ENCODE peak calls at places on chromosomes 11 and 22, in ten cellular contexts. H, D, B, T, J, G, S, C, P and M are unnamed samples.

GRCh38 chr22:23218867-23219251 is 38.5 kb downstream of the BCR start:
- DNase-seq in H (no peak), D (no peak), B (no peak), T (peak), J (peak), G (peak), S (peak), C (no peak), P (peak), M (no peak)

GRCh38 chr11:120061761-120062560 is 76.0 kb downstream of the TRIM29 start:
- DNase-seq in H (peak), D (peak), B (no peak), T (no peak), J (no peak), G (peak), S (no peak), C (peak), P (no peak), M (peak)

GRCh38 chr11:5928811-5929210 is 13.2 kb upstream of the OR56A3 start:
- DNase-seq in H (no peak), D (no peak), B (no peak), T (no peak), J (no peak), G (no peak), S (no peak), C (no peak), P (no peak), M (no peak)

GRCh38 chr11:26025680-26026079 is 306.2 kb upstream of the ANO3 start:
- DNase-seq in H (no peak), D (no peak), B (no peak), T (no peak), J (no peak), G (no peak), S (no peak), C (no peak), P (no peak), M (no peak)

GRCh38 chr11:83493918-83494317 is 207.8 kb upstream of the CCDC90B start:
- DNase-seq in H (no peak), D (no peak), B (no peak), T (no peak), J (peak), G (no peak), S (no peak), C (no peak), P (no peak), M (no peak)

GRCh38 chr22:36415415-36416168 is 27.8 kb upstream of the MYH9 start:
- DNase-seq in H (no peak), D (no peak), B (no peak), T (peak), J (no peak), G (peak), S (no peak), C (no peak), P (no peak), M (no peak)

GRCh38 chr11:77069969-77070582 is 3.3 kb downstream of the CAPN5 start:
- DNase-seq in H (no peak), D (no peak), B (no peak), T (no peak), J (no peak), G (no peak), S (no peak), C (no peak), P (no peak), M (peak)

GRCh38 chr11:13687271-13687670 is 18.8 kb downstream of the FAR1 start:
- DNase-seq in H (no peak), D (no peak), B (no peak), T (no peak), J (no peak), G (peak), S (no peak), C (no peak), P (no peak), M (no peak)

GRCh38 chr11:45801723-45802315 is 3.1 kb upstream of the SLC35C1 start:
- DNase-seq in H (no peak), D (no peak), B (no peak), T (no peak), J (no peak), G (peak), S (no peak), C (peak), P (no peak), M (peak)

GRCh38 chr11:10878408-10879214 is 20.8 kb upstream of the ZBED5 start:
- DNase-seq in H (no peak), D (no peak), B (no peak), T (peak), J (peak), G (peak), S (no peak), C (peak), P (no peak), M (no peak)

GRCh38 chr11:112795896-112796686 is 165.1 kb upstream of the NCAM1 start:
- DNase-seq in H (no peak), D (no peak), B (no peak), T (no peak), J (peak), G (no peak), S (no peak), C (no peak), P (no peak), M (no peak)

GRCh38 chr11:1557904-1558831 is 13.9 kb downstream of the DUSP8 start:
- DNase-seq in H (no peak), D (no peak), B (no peak), T (no peak), J (no peak), G (peak), S (peak), C (peak), P (no peak), M (no peak)

GRCh38 chr22:28132466-28132865 is 213.4 kb upstream of the PITPNB start:
- DNase-seq in H (no peak), D (no peak), B (no peak), T (no peak), J (no peak), G (no peak), S (no peak), C (no peak), P (no peak), M (no peak)

GRCh38 chr11:112221263-112221835 is 4.9 kb upstream of the PTS start:
- DNase-seq in H (no peak), D (no peak), B (no peak), T (no peak), J (peak), G (peak), S (no peak), C (no peak), P (no peak), M (no peak)

GRCh38 chr22:31143537-31143936 is 3.2 kb upstream of the PLA2G3 start:
- DNase-seq in H (no peak), D (peak), B (no peak), T (no peak), J (no peak), G (peak), S (no peak), C (no peak), P (no peak), M (no peak)

GRCh38 chr11:17542249-17542648 is 2.0 kb downstream of the USH1C start:
- DNase-seq in H (no peak), D (no peak), B (no peak), T (no peak), J (no peak), G (no peak), S (peak), C (no peak), P (no peak), M (no peak)

GRCh38 chr11:75214411-75214821 is 26.2 kb upstream of the TPBGL start:
- DNase-seq in H (peak), D (peak), B (peak), T (peak), J (no peak), G (peak), S (peak), C (peak), P (no peak), M (peak)

GRCh38 chr11:122998727-122999370 is 17.2 kb upstream of the BSX start:
- DNase-seq in H (no peak), D (no peak), B (no peak), T (no peak), J (no peak), G (peak), S (no peak), C (peak), P (no peak), M (no peak)

GRCh38 chr11:62152245-62153086 is 28.7 kb downstream of the INCENP start:
- DNase-seq in H (no peak), D (no peak), B (no peak), T (no peak), J (no peak), G (no peak), S (no peak), C (no peak), P (no peak), M (no peak)